ENCODE peak calls at places on chromosomes 7 and 10, in ten cellular contexts. One of them, this sample, is unnamed.

GRCh38 chr7:43799605-43800004 is 41.1 kb downstream of the BLVRA start:
- DNase-seq in EL: no peak
- DNase-seq in omental fat pad: no peak
- DNase-seq in fibroblast of the conjunctiva: no peak
- DNase-seq in NCI-H1092 treated with DMSO at 0.1 percent for 48 hours: no peak
- DNase-seq in stimulated activated CD4-positive, alpha-beta T cell treated with anti-CD3 and anti-CD28 coated beads, Interleukin-1b, Interleukin-23, amount 100 ng/mL, for 1 hour: no peak
- DNase-seq in BE2C: no peak
- DNase-seq in CD8-positive, alpha-beta T cell: no peak
- DNase-seq in ELF-1: no peak
- DNase-seq in stimulated activated CD8-positive, alpha-beta memory T cell treated with anti-CD3 and anti-CD28 coated beads, Interleukin-4, amount 100 ng/mL, for 1 hour: no peak
- DNase-seq in this sample: no peak

GRCh38 chr10:100338434-100339036 is 8.5 kb upstream of the SCD start:
- DNase-seq in EL: peak; percentile 62
- DNase-seq in omental fat pad: peak; percentile 58
- DNase-seq in fibroblast of the conjunctiva: no peak
- DNase-seq in NCI-H1092 treated with DMSO at 0.1 percent for 48 hours: peak; percentile 36
- DNase-seq in stimulated activated CD4-positive, alpha-beta T cell treated with anti-CD3 and anti-CD28 coated beads, Interleukin-1b, Interleukin-23, amount 100 ng/mL, for 1 hour: peak; percentile 50
- DNase-seq in BE2C: peak; percentile 74
- DNase-seq in CD8-positive, alpha-beta T cell: peak; percentile 81
- DNase-seq in ELF-1: peak; percentile 81
- DNase-seq in stimulated activated CD8-positive, alpha-beta memory T cell treated with anti-CD3 and anti-CD28 coated beads, Interleukin-4, amount 100 ng/mL, for 1 hour: peak; percentile 50
- DNase-seq in this sample: no peak

GRCh38 chr7:150842018-150842417 is 10.3 kb upstream of the AOC1 start:
- DNase-seq in EL: no peak
- DNase-seq in omental fat pad: no peak
- DNase-seq in fibroblast of the conjunctiva: no peak
- DNase-seq in NCI-H1092 treated with DMSO at 0.1 percent for 48 hours: no peak
- DNase-seq in stimulated activated CD4-positive, alpha-beta T cell treated with anti-CD3 and anti-CD28 coated beads, Interleukin-1b, Interleukin-23, amount 100 ng/mL, for 1 hour: no peak
- DNase-seq in BE2C: no peak
- DNase-seq in CD8-positive, alpha-beta T cell: no peak
- DNase-seq in ELF-1: no peak
- DNase-seq in stimulated activated CD8-positive, alpha-beta memory T cell treated with anti-CD3 and anti-CD28 coated beads, Interleukin-4, amount 100 ng/mL, for 1 hour: no peak
- DNase-seq in this sample: no peak

GRCh38 chr7:150451833-150452431 is 1.5 kb downstream of the GIMAP8 start:
- DNase-seq in EL: no peak
- DNase-seq in omental fat pad: no peak
- DNase-seq in fibroblast of the conjunctiva: no peak
- DNase-seq in NCI-H1092 treated with DMSO at 0.1 percent for 48 hours: no peak
- DNase-seq in stimulated activated CD4-positive, alpha-beta T cell treated with anti-CD3 and anti-CD28 coated beads, Interleukin-1b, Interleukin-23, amount 100 ng/mL, for 1 hour: no peak
- DNase-seq in BE2C: no peak
- DNase-seq in CD8-positive, alpha-beta T cell: peak; percentile 51
- DNase-seq in ELF-1: no peak
- DNase-seq in stimulated activated CD8-positive, alpha-beta memory T cell treated with anti-CD3 and anti-CD28 coated beads, Interleukin-4, amount 100 ng/mL, for 1 hour: no peak
- DNase-seq in this sample: no peak

GRCh38 chr10:1230138-1230537 is 174.0 kb downstream of the WDR37 start:
- DNase-seq in EL: no peak
- DNase-seq in omental fat pad: no peak
- DNase-seq in fibroblast of the conjunctiva: no peak
- DNase-seq in NCI-H1092 treated with DMSO at 0.1 percent for 48 hours: no peak
- DNase-seq in stimulated activated CD4-positive, alpha-beta T cell treated with anti-CD3 and anti-CD28 coated beads, Interleukin-1b, Interleukin-23, amount 100 ng/mL, for 1 hour: no peak
- DNase-seq in BE2C: no peak
- DNase-seq in CD8-positive, alpha-beta T cell: no peak
- DNase-seq in ELF-1: peak; percentile 28
- DNase-seq in stimulated activated CD8-positive, alpha-beta memory T cell treated with anti-CD3 and anti-CD28 coated beads, Interleukin-4, amount 100 ng/mL, for 1 hour: no peak
- DNase-seq in this sample: no peak

GRCh38 chr10:73426318-73426717 is 7.0 kb downstream of the MSS51 start:
- DNase-seq in EL: no peak
- DNase-seq in omental fat pad: no peak
- DNase-seq in fibroblast of the conjunctiva: no peak
- DNase-seq in NCI-H1092 treated with DMSO at 0.1 percent for 48 hours: no peak
- DNase-seq in stimulated activated CD4-positive, alpha-beta T cell treated with anti-CD3 and anti-CD28 coated beads, Interleukin-1b, Interleukin-23, amount 100 ng/mL, for 1 hour: no peak
- DNase-seq in BE2C: no peak
- DNase-seq in CD8-positive, alpha-beta T cell: no peak
- DNase-seq in ELF-1: no peak
- DNase-seq in stimulated activated CD8-positive, alpha-beta memory T cell treated with anti-CD3 and anti-CD28 coated beads, Interleukin-4, amount 100 ng/mL, for 1 hour: no peak
- DNase-seq in this sample: no peak

GRCh38 chr7:12764355-12765000 is 77.0 kb downstream of the ARL4A start:
- DNase-seq in EL: no peak
- DNase-seq in omental fat pad: no peak
- DNase-seq in fibroblast of the conjunctiva: no peak
- DNase-seq in NCI-H1092 treated with DMSO at 0.1 percent for 48 hours: no peak
- DNase-seq in stimulated activated CD4-positive, alpha-beta T cell treated with anti-CD3 and anti-CD28 coated beads, Interleukin-1b, Interleukin-23, amount 100 ng/mL, for 1 hour: no peak
- DNase-seq in BE2C: no peak
- DNase-seq in CD8-positive, alpha-beta T cell: no peak
- DNase-seq in ELF-1: no peak
- DNase-seq in stimulated activated CD8-positive, alpha-beta memory T cell treated with anti-CD3 and anti-CD28 coated beads, Interleukin-4, amount 100 ng/mL, for 1 hour: no peak
- DNase-seq in this sample: no peak

GRCh38 chr10:103759100-103759781 is 96.1 kb downstream of the SH3PXD2A start:
- DNase-seq in EL: peak; percentile 71
- DNase-seq in omental fat pad: no peak
- DNase-seq in fibroblast of the conjunctiva: peak; percentile 23
- DNase-seq in NCI-H1092 treated with DMSO at 0.1 percent for 48 hours: no peak
- DNase-seq in stimulated activated CD4-positive, alpha-beta T cell treated with anti-CD3 and anti-CD28 coated beads, Interleukin-1b, Interleukin-23, amount 100 ng/mL, for 1 hour: no peak
- DNase-seq in BE2C: no peak
- DNase-seq in CD8-positive, alpha-beta T cell: no peak
- DNase-seq in ELF-1: no peak
- DNase-seq in stimulated activated CD8-positive, alpha-beta memory T cell treated with anti-CD3 and anti-CD28 coated beads, Interleukin-4, amount 100 ng/mL, for 1 hour: no peak
- DNase-seq in this sample: peak; percentile 54

GRCh38 chr10:93346060-93346459 is 136.1 kb downstream of the MYOF start:
- DNase-seq in EL: no peak
- DNase-seq in omental fat pad: no peak
- DNase-seq in fibroblast of the conjunctiva: no peak
- DNase-seq in NCI-H1092 treated with DMSO at 0.1 percent for 48 hours: no peak
- DNase-seq in stimulated activated CD4-positive, alpha-beta T cell treated with anti-CD3 and anti-CD28 coated beads, Interleukin-1b, Interleukin-23, amount 100 ng/mL, for 1 hour: no peak
- DNase-seq in BE2C: no peak
- DNase-seq in CD8-positive, alpha-beta T cell: no peak
- DNase-seq in ELF-1: no peak
- DNase-seq in stimulated activated CD8-positive, alpha-beta memory T cell treated with anti-CD3 and anti-CD28 coated beads, Interleukin-4, amount 100 ng/mL, for 1 hour: no peak
- DNase-seq in this sample: no peak

GRCh38 chr7:135508853-135509588 is 881 bp downstream of the CNOT4 start:
- DNase-seq in EL: peak; percentile 51
- DNase-seq in omental fat pad: no peak
- DNase-seq in fibroblast of the conjunctiva: no peak
- DNase-seq in NCI-H1092 treated with DMSO at 0.1 percent for 48 hours: peak; percentile 55
- DNase-seq in stimulated activated CD4-positive, alpha-beta T cell treated with anti-CD3 and anti-CD28 coated beads, Interleukin-1b, Interleukin-23, amount 100 ng/mL, for 1 hour: no peak
- DNase-seq in BE2C: peak; percentile 41
- DNase-seq in CD8-positive, alpha-beta T cell: peak; percentile 37
- DNase-seq in ELF-1: peak; percentile 35
- DNase-seq in stimulated activated CD8-positive, alpha-beta memory T cell treated with anti-CD3 and anti-CD28 coated beads, Interleukin-4, amount 100 ng/mL, for 1 hour: peak; percentile 2
- DNase-seq in this sample: no peak

GRCh38 chr7:128783143-128783799 is 7.7 kb upstream of the OPN1SW start:
- DNase-seq in EL: peak; percentile 75
- DNase-seq in omental fat pad: no peak
- DNase-seq in fibroblast of the conjunctiva: peak; percentile 87
- DNase-seq in NCI-H1092 treated with DMSO at 0.1 percent for 48 hours: no peak
- DNase-seq in stimulated activated CD4-positive, alpha-beta T cell treated with anti-CD3 and anti-CD28 coated beads, Interleukin-1b, Interleukin-23, amount 100 ng/mL, for 1 hour: no peak
- DNase-seq in BE2C: peak; percentile 91
- DNase-seq in CD8-positive, alpha-beta T cell: no peak
- DNase-seq in ELF-1: peak; percentile 95
- DNase-seq in stimulated activated CD8-positive, alpha-beta memory T cell treated with anti-CD3 and anti-CD28 coated beads, Interleukin-4, amount 100 ng/mL, for 1 hour: no peak
- DNase-seq in this sample: no peak

GRCh38 chr10:80513106-80513505 is 24.6 kb upstream of the SH2D4B start:
- DNase-seq in EL: no peak
- DNase-seq in omental fat pad: no peak
- DNase-seq in fibroblast of the conjunctiva: no peak
- DNase-seq in NCI-H1092 treated with DMSO at 0.1 percent for 48 hours: no peak
- DNase-seq in stimulated activated CD4-positive, alpha-beta T cell treated with anti-CD3 and anti-CD28 coated beads, Interleukin-1b, Interleukin-23, amount 100 ng/mL, for 1 hour: no peak
- DNase-seq in BE2C: no peak
- DNase-seq in CD8-positive, alpha-beta T cell: no peak
- DNase-seq in ELF-1: no peak
- DNase-seq in stimulated activated CD8-positive, alpha-beta memory T cell treated with anti-CD3 and anti-CD28 coated beads, Interleukin-4, amount 100 ng/mL, for 1 hour: no peak
- DNase-seq in this sample: no peak

GRCh38 chr10:114957673-114958072 is 19.7 kb downstream of the TRUB1 start:
- DNase-seq in EL: peak; percentile 14
- DNase-seq in omental fat pad: no peak
- DNase-seq in fibroblast of the conjunctiva: no peak
- DNase-seq in NCI-H1092 treated with DMSO at 0.1 percent for 48 hours: no peak
- DNase-seq in stimulated activated CD4-positive, alpha-beta T cell treated with anti-CD3 and anti-CD28 coated beads, Interleukin-1b, Interleukin-23, amount 100 ng/mL, for 1 hour: no peak
- DNase-seq in BE2C: no peak
- DNase-seq in CD8-positive, alpha-beta T cell: no peak
- DNase-seq in ELF-1: no peak
- DNase-seq in stimulated activated CD8-positive, alpha-beta memory T cell treated with anti-CD3 and anti-CD28 coated beads, Interleukin-4, amount 100 ng/mL, for 1 hour: no peak
- DNase-seq in this sample: no peak

GRCh38 chr10:124755581-124755980 is 11.4 kb upstream of the FAM53B start:
- DNase-seq in EL: no peak
- DNase-seq in omental fat pad: no peak
- DNase-seq in fibroblast of the conjunctiva: no peak
- DNase-seq in NCI-H1092 treated with DMSO at 0.1 percent for 48 hours: no peak
- DNase-seq in stimulated activated CD4-positive, alpha-beta T cell treated with anti-CD3 and anti-CD28 coated beads, Interleukin-1b, Interleukin-23, amount 100 ng/mL, for 1 hour: no peak
- DNase-seq in BE2C: no peak
- DNase-seq in CD8-positive, alpha-beta T cell: no peak
- DNase-seq in ELF-1: no peak
- DNase-seq in stimulated activated CD8-positive, alpha-beta memory T cell treated with anti-CD3 and anti-CD28 coated beads, Interleukin-4, amount 100 ng/mL, for 1 hour: no peak
- DNase-seq in this sample: no peak

GRCh38 chr10:8840356-8840755 is 785.9 kb downstream of the GATA3 start:
- DNase-seq in EL: no peak
- DNase-seq in omental fat pad: no peak
- DNase-seq in fibroblast of the conjunctiva: no peak
- DNase-seq in NCI-H1092 treated with DMSO at 0.1 percent for 48 hours: no peak
- DNase-seq in stimulated activated CD4-positive, alpha-beta T cell treated with anti-CD3 and anti-CD28 coated beads, Interleukin-1b, Interleukin-23, amount 100 ng/mL, for 1 hour: no peak
- DNase-seq in BE2C: no peak
- DNase-seq in CD8-positive, alpha-beta T cell: no peak
- DNase-seq in ELF-1: peak; percentile 26
- DNase-seq in stimulated activated CD8-positive, alpha-beta memory T cell treated with anti-CD3 and anti-CD28 coated beads, Interleukin-4, amount 100 ng/mL, for 1 hour: no peak
- DNase-seq in this sample: no peak

GRCh38 chr10:74675527-74675926 is 150.9 kb upstream of the KAT6B start:
- DNase-seq in EL: no peak
- DNase-seq in omental fat pad: no peak
- DNase-seq in fibroblast of the conjunctiva: no peak
- DNase-seq in NCI-H1092 treated with DMSO at 0.1 percent for 48 hours: no peak
- DNase-seq in stimulated activated CD4-positive, alpha-beta T cell treated with anti-CD3 and anti-CD28 coated beads, Interleukin-1b, Interleukin-23, amount 100 ng/mL, for 1 hour: no peak
- DNase-seq in BE2C: no peak
- DNase-seq in CD8-positive, alpha-beta T cell: no peak
- DNase-seq in ELF-1: no peak
- DNase-seq in stimulated activated CD8-positive, alpha-beta memory T cell treated with anti-CD3 and anti-CD28 coated beads, Interleukin-4, amount 100 ng/mL, for 1 hour: no peak
- DNase-seq in this sample: no peak

GRCh38 chr10:83931669-83932068 is 207.6 kb upstream of the GHITM start:
- DNase-seq in EL: no peak
- DNase-seq in omental fat pad: no peak
- DNase-seq in fibroblast of the conjunctiva: no peak
- DNase-seq in NCI-H1092 treated with DMSO at 0.1 percent for 48 hours: no peak
- DNase-seq in stimulated activated CD4-positive, alpha-beta T cell treated with anti-CD3 and anti-CD28 coated beads, Interleukin-1b, Interleukin-23, amount 100 ng/mL, for 1 hour: no peak
- DNase-seq in BE2C: no peak
- DNase-seq in CD8-positive, alpha-beta T cell: no peak
- DNase-seq in ELF-1: no peak
- DNase-seq in stimulated activated CD8-positive, alpha-beta memory T cell treated with anti-CD3 and anti-CD28 coated beads, Interleukin-4, amount 100 ng/mL, for 1 hour: no peak
- DNase-seq in this sample: no peak

GRCh38 chr10:102467971-102468438 is 16.7 kb upstream of the C10orf95 start:
- DNase-seq in EL: no peak
- DNase-seq in omental fat pad: no peak
- DNase-seq in fibroblast of the conjunctiva: no peak
- DNase-seq in NCI-H1092 treated with DMSO at 0.1 percent for 48 hours: no peak
- DNase-seq in stimulated activated CD4-positive, alpha-beta T cell treated with anti-CD3 and anti-CD28 coated beads, Interleukin-1b, Interleukin-23, amount 100 ng/mL, for 1 hour: no peak
- DNase-seq in BE2C: no peak
- DNase-seq in CD8-positive, alpha-beta T cell: no peak
- DNase-seq in ELF-1: no peak
- DNase-seq in stimulated activated CD8-positive, alpha-beta memory T cell treated with anti-CD3 and anti-CD28 coated beads, Interleukin-4, amount 100 ng/mL, for 1 hour: no peak
- DNase-seq in this sample: no peak

GRCh38 chr10:118272090-118272775 is 69.9 kb downstream of the FAM204A start:
- DNase-seq in EL: no peak
- DNase-seq in omental fat pad: no peak
- DNase-seq in fibroblast of the conjunctiva: no peak
- DNase-seq in NCI-H1092 treated with DMSO at 0.1 percent for 48 hours: no peak
- DNase-seq in stimulated activated CD4-positive, alpha-beta T cell treated with anti-CD3 and anti-CD28 coated beads, Interleukin-1b, Interleukin-23, amount 100 ng/mL, for 1 hour: no peak
- DNase-seq in BE2C: no peak
- DNase-seq in CD8-positive, alpha-beta T cell: no peak
- DNase-seq in ELF-1: peak; percentile 42
- DNase-seq in stimulated activated CD8-positive, alpha-beta memory T cell treated with anti-CD3 and anti-CD28 coated beads, Interleukin-4, amount 100 ng/mL, for 1 hour: no peak
- DNase-seq in this sample: no peak

GRCh38 chr7:27194641-27195379 is 5.1 kb downstream of the HOXA13 start:
- DNase-seq in EL: peak; percentile 65
- DNase-seq in omental fat pad: no peak
- DNase-seq in fibroblast of the conjunctiva: no peak
- DNase-seq in NCI-H1092 treated with DMSO at 0.1 percent for 48 hours: no peak
- DNase-seq in stimulated activated CD4-positive, alpha-beta T cell treated with anti-CD3 and anti-CD28 coated beads, Interleukin-1b, Interleukin-23, amount 100 ng/mL, for 1 hour: no peak
- DNase-seq in BE2C: no peak
- DNase-seq in CD8-positive, alpha-beta T cell: no peak
- DNase-seq in ELF-1: peak; percentile 19
- DNase-seq in stimulated activated CD8-positive, alpha-beta memory T cell treated with anti-CD3 and anti-CD28 coated beads, Interleukin-4, amount 100 ng/mL, for 1 hour: no peak
- DNase-seq in this sample: no peak

This sample was measured in SIG-M5.